ENCODE peak calls at places on chromosomes 2 and 18, in six cellular contexts. W, R, V, D, H and Y are unnamed samples.
A peak's percentile ranks its signal among the peaks of the same experiment; 100 is the strongest.

GRCh38 chr2:180520206-180520605 is 460.2 kb upstream of the UBE2E3 start:
- DNase-seq in W (no peak), R (peak; percentile 18), V (no peak), D (peak; percentile 35), H (no peak), Y (peak; percentile 45)

GRCh38 chr18:5370332-5370731 is 74.8 kb upstream of the ZBTB14 start:
- DNase-seq in W (no peak), R (peak; percentile 19), V (no peak), D (peak; percentile 7), H (no peak), Y (no peak)

GRCh38 chr2:28613181-28613580 is 117.3 kb downstream of the PLB1 start:
- DNase-seq in W (no peak), R (no peak), V (no peak), D (no peak), H (no peak), Y (no peak)

GRCh38 chr2:120600786-120601185 is 134.9 kb upstream of the GLI2 start:
- DNase-seq in W (no peak), R (no peak), V (no peak), D (no peak), H (no peak), Y (no peak)

GRCh38 chr2:74602553-74603281 is 45.4 kb downstream of the M1AP start:
- DNase-seq in W (no peak), R (peak; percentile 55), V (no peak), D (no peak), H (no peak), Y (peak; percentile 57)

GRCh38 chr2:75174519-75174918 is 24.8 kb downstream of the TACR1 start:
- DNase-seq in W (no peak), R (no peak), V (no peak), D (no peak), H (no peak), Y (no peak)

GRCh38 chr2:160224060-160224459 is 24.0 kb upstream of the ITGB6 start:
- DNase-seq in W (no peak), R (peak; percentile 98), V (no peak), D (peak; percentile 54), H (peak; percentile 89), Y (peak; percentile 97)

GRCh38 chr2:231707625-231708049 is 688 bp upstream of the PTMA start:
- DNase-seq in W (no peak), R (no peak), V (peak; percentile 85), D (peak; percentile 81), H (peak; percentile 60), Y (no peak)

GRCh38 chr2:215579809-215580208 is 143.9 kb upstream of the FN1 start:
- DNase-seq in W (no peak), R (peak; percentile 90), V (no peak), D (no peak), H (peak; percentile 39), Y (peak; percentile 61)

GRCh38 chr2:149732001-149732685 is 144.6 kb upstream of the MMADHC start:
- DNase-seq in W (no peak), R (peak; percentile 54), V (no peak), D (no peak), H (no peak), Y (peak; percentile 55)

GRCh38 chr2:76579911-76580310 is 869.2 kb upstream of the GCFC2 start:
- DNase-seq in W (no peak), R (no peak), V (no peak), D (no peak), H (no peak), Y (no peak)
- H2AK5ac ChIP-seq in W (no peak overlapping the region), R (no peak overlapping the region), V (no peak overlapping the region), D (no peak overlapping the region), H (no peak overlapping the region), Y (no peak overlapping the region)

GRCh38 chr2:141611143-141611571 is 519.7 kb downstream of the LRP1B start:
- DNase-seq in W (no peak), R (peak; percentile 15), V (no peak), D (peak; percentile 40), H (no peak), Y (peak; percentile 57)

GRCh38 chr2:141610564-141610963 is 520.3 kb downstream of the LRP1B start:
- DNase-seq in W (no peak), R (no peak), V (no peak), D (peak; percentile 32), H (no peak), Y (no peak)

GRCh38 chr2:141611981-141612380 is 518.8 kb downstream of the LRP1B start:
- DNase-seq in W (no peak), R (peak; percentile 59), V (no peak), D (no peak), H (no peak), Y (peak; percentile 79)
- H3K4me3 ChIP-seq in W (no peak overlapping the region), R (no peak overlapping the region), V (no peak overlapping the region), D (no peak overlapping the region), H (no peak overlapping the region), Y (no peak overlapping the region)

GRCh38 chr2:225270861-225271260 is 128.6 kb upstream of the NYAP2 start:
- DNase-seq in W (no peak), R (peak; percentile 53), V (no peak), D (peak; percentile 23), H (no peak), Y (peak; percentile 72)

GRCh38 chr2:225275443-225275842 is 124.1 kb upstream of the NYAP2 start:
- DNase-seq in W (no peak), R (no peak), V (no peak), D (no peak), H (no peak), Y (no peak)

GRCh38 chr2:225272173-225272572 is 127.3 kb upstream of the NYAP2 start:
- DNase-seq in W (no peak), R (no peak), V (no peak), D (no peak), H (no peak), Y (no peak)

GRCh38 chr2:225274751-225275150 is 124.8 kb upstream of the NYAP2 start:
- DNase-seq in W (no peak), R (peak; percentile 41), V (no peak), D (no peak), H (no peak), Y (peak; percentile 1)

GRCh38 chr2:225276207-225276606 is 123.3 kb upstream of the NYAP2 start:
- DNase-seq in W (no peak), R (no peak), V (no peak), D (no peak), H (no peak), Y (no peak)
- H3K23ac ChIP-seq in W (no peak overlapping the region), R (no peak overlapping the region), V (no peak overlapping the region), D (no peak overlapping the region), H (no peak overlapping the region), Y (no peak overlapping the region)

GRCh38 chr2:127162261-127163089 is 55.5 kb upstream of the BIN1 start:
- DNase-seq in W (no peak), R (no peak), V (no peak), D (no peak), H (no peak), Y (no peak)
- H2AK5ac ChIP-seq in W (peak overlapping the region; percentile 51), R (no peak overlapping the region), V (no peak overlapping the region), D (no peak overlapping the region), H (no peak overlapping the region), Y (peak overlapping the region; percentile 50)

GRCh38 chr2:52629944-52630343 is 1137.7 kb upstream of the CHAC2 start:
- DNase-seq in W (no peak), R (no peak), V (no peak), D (no peak), H (no peak), Y (no peak)
- H3K4me3 ChIP-seq in W (no peak overlapping the region), R (no peak overlapping the region), V (no peak overlapping the region), D (no peak overlapping the region), H (no peak overlapping the region), Y (no peak overlapping the region)

GRCh38 chr2:7974936-7975335 is 706.9 kb upstream of the ID2 start:
- DNase-seq in W (no peak), R (no peak), V (no peak), D (no peak), H (no peak), Y (no peak)
- H3K23ac ChIP-seq in W (no peak overlapping the region), R (no peak overlapping the region), V (no peak overlapping the region), D (no peak overlapping the region), H (no peak overlapping the region), Y (no peak overlapping the region)

GRCh38 chr18:46265190-46266156 is 161.3 kb downstream of the HAUS1 start:
- DNase-seq in W (no peak), R (no peak), V (no peak), D (no peak), H (no peak), Y (no peak)
- H2AK5ac ChIP-seq in W (no peak overlapping the region), R (no peak overlapping the region), V (peak overlapping the region; percentile 94), D (no peak overlapping the region), H (no peak overlapping the region), Y (no peak overlapping the region)

GRCh38 chr18:56245856-56246575 is 392.4 kb downstream of the TXNL1 start:
- DNase-seq in W (no peak), R (peak; percentile 80), V (no peak), D (peak; percentile 23), H (peak; percentile 23), Y (peak; percentile 78)
- H3K4me3 ChIP-seq in W (no peak overlapping the region), R (no peak overlapping the region), V (no peak overlapping the region), D (no peak overlapping the region), H (no peak overlapping the region), Y (no peak overlapping the region)

GRCh38 chr18:22195052-22195451 is 25.7 kb downstream of the GATA6 start:
- DNase-seq in W (no peak), R (no peak), V (no peak), D (no peak), H (no peak), Y (no peak)
- H3K23ac ChIP-seq in W (peak overlapping the region; percentile 34), R (no peak overlapping the region), V (no peak overlapping the region), D (no peak overlapping the region), H (no peak overlapping the region), Y (no peak overlapping the region)